ENCODE peak calls at places on chromosomes 2 and 18, in six cellular contexts. P, V, I, Y, X and Q are unnamed samples.
A peak's percentile ranks its signal among the peaks of the same experiment; 100 is the strongest.

GRCh38 chr2:96771792-96772618 is 11.3 kb downstream of the CNNM4 start:
- DNase-seq in P (no peak), V (peak; percentile 44), I (no peak), Y (no peak), X (no peak), Q (no peak)

GRCh38 chr18:71249791-71250190 is 960.9 kb downstream of the SOCS6 start:
- DNase-seq in P (no peak), V (no peak), I (no peak), Y (no peak), X (no peak), Q (no peak)

GRCh38 chr2:2810504-2810903 is 479.4 kb upstream of the MYT1L start:
- DNase-seq in P (no peak), V (no peak), I (no peak), Y (no peak), X (no peak), Q (no peak)

GRCh38 chr2:158403237-158403636 is 53.3 kb downstream of the CCDC148 start:
- DNase-seq in P (no peak), V (no peak), I (no peak), Y (no peak), X (no peak), Q (no peak)

GRCh38 chr2:182593394-182593707 is 122.7 kb upstream of the DNAJC10 start:
- DNase-seq in P (no peak), V (no peak), I (no peak), Y (no peak), X (no peak), Q (no peak)

GRCh38 chr2:47346-48218 is 1.3 kb upstream of the FAM110C start:
- DNase-seq in P (no peak), V (no peak), I (no peak), Y (no peak), X (no peak), Q (no peak)

GRCh38 chr2:12347049-12347448 is 369.7 kb upstream of the TRIB2 start:
- DNase-seq in P (no peak), V (no peak), I (no peak), Y (no peak), X (no peak), Q (no peak)

GRCh38 chr18:50871846-50872245 is 7.1 kb upstream of the ME2 start:
- DNase-seq in P (no peak), V (no peak), I (no peak), Y (no peak), X (no peak), Q (no peak)

GRCh38 chr18:46071894-46072867 is at the start of gene PSTPIP2:
- DNase-seq in P (no peak), V (peak; percentile 66), I (peak; percentile 83), Y (peak; percentile 96), X (peak; percentile 22), Q (peak; percentile 39)
- TF ChIP-seq POLR2A in P (no peak), V (no peak), I (no peak), Y (no peak), X (no peak), Q (peak; percentile 75)

GRCh38 chr2:28751102-28751955 is at the start of gene PPP1CB:
- DNase-seq in P (peak; percentile 95), V (peak; percentile 95), I (peak; percentile 98), Y (peak; percentile 99), X (peak; percentile 88), Q (peak; percentile 81)

GRCh38 chr2:28753043-28753683 is 1.5 kb downstream of the PPP1CB start:
- DNase-seq in P (no peak), V (peak; percentile 71), I (peak; percentile 87), Y (peak; percentile 79), X (peak; percentile 42), Q (no peak)

GRCh38 chr2:28752608-28752984 is 966 bp downstream of the PPP1CB start:
- DNase-seq in P (no peak), V (no peak), I (no peak), Y (no peak), X (no peak), Q (no peak)

GRCh38 chr2:28750316-28751101 is 1.1 kb upstream of the PPP1CB start:
- DNase-seq in P (no peak), V (no peak), I (peak; percentile 50), Y (no peak), X (no peak), Q (no peak)

GRCh38 chr2:28751956-28752607 is 452 bp downstream of the PPP1CB start:
- DNase-seq in P (peak; percentile 86), V (no peak), I (peak; percentile 64), Y (peak; percentile 95), X (no peak), Q (peak; percentile 19)
- TF ChIP-seq POLR2A in P (no peak), V (no peak), I (no peak), Y (no peak), X (no peak), Q (no peak)

DNA sequence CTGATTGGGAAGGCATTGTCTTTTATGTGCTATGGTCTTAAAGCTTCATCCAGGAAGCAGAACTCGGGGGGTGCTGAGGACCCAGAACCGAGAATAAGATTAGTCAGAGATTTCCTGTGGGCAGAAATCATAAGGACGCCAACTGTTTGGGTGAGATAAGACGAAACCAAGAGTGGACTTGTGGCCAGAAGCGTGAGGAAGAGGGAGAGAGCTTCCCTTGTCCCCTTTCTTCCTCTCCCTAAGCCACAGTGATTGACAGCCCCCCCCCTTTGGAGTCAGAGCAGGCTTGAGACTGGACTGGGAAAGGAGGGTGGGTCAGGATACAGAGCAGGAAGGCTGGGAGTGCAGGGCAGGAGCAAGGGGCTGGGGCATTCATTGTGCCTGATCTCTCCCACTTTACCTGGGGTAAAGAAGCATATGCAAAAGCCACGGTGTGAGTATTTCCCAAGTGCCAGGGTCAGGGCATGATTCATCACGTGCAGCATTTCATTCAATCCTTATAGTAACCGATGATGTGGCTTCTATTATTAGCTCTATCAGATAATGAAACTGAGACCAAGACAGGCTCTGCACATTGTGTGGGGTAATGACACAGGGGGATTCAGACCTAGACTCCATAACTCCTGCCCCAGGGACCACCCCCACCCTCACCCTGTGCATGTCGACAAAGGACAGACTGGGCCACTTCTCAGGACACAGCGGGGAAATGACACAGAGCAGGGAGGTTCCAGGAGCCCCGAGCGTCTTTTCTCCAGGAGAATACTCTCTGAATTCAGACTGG is 3.0 kb upstream of the IL1RN start:
- DNase-seq in P (no peak), V (no peak), I (no peak), Y (no peak), X (no peak), Q (no peak)
- TF ChIP-seq POLR2A in P (no peak), V (no peak), I (no peak), Y (no peak), X (no peak), Q (no peak)

GRCh38 chr2:53826587-53827397 is 33.0 kb downstream of the GPR75 start:
- DNase-seq in P (no peak), V (peak; percentile 62), I (no peak), Y (no peak), X (no peak), Q (no peak)
- TF ChIP-seq POLR2A in P (no peak), V (no peak), I (no peak), Y (no peak), X (no peak), Q (no peak)

DNA sequence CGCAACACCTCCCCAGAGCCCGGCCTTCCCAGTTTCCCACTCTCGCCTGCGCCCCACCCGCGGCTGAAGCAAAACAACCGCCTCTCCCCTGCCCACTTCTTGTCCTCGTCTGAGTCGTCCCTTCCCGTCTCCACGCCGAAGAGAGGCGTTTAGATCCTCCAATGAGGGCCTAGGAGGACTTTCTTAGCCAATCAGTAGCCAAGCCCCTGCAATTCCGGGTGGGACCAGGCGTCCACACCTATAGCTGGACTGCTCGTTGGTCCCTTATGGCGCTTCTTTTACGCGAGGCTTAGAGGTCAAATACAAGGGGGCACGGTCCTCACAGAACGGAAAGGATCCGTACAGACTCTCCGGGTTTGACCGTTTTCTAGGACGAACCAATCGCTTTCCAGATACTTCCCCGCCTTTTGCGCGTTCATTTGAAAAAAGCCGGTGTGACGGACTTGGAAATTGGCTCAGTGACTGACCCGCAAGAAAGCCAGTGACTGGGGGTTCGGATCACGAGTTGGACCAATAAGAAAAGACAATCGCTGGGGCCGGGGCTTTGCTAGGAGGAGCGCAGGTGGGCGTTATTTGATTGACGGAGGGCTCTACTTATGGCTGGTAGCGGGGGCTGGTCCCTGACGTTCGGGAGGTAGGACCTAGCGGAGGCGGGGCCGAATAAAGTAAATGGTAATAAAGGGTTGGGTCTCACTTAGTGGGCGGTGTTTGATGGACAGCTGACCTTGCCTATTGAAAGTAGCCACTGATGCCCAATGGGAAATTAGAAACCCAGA is 579 bp upstream of the PPM1B start:
- DNase-seq in P (peak; percentile 100), V (peak; percentile 100), I (peak; percentile 100), Y (peak; percentile 98), X (peak; percentile 99), Q (peak; percentile 89)
- TF ChIP-seq POLR2A in P (no peak), V (peak; percentile 15), I (peak; percentile 59), Y (no peak), X (peak; percentile 40), Q (no peak)

DNA sequence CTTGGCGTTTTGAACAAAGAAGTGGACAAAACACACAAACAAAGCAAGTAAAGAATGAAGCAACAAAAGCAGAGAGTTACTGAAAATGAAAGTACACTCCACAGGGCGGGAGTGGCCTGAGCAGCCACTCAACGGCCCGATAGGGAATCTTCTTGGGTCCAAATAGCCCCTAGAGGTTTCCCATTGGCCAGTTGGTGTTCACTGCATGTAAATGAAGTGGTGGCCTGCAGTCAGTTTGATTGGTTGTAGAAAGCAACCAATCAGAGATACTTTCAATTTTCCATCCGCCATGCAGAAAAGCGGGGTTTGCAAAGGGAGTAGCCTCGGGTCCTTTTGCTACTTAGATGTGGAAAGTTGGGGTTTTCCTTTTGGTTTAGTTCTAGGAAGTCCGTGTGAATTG is 31.6 kb downstream of the CYBRD1 start:
- DNase-seq in P (no peak), V (no peak), I (no peak), Y (no peak), X (no peak), Q (no peak)
- TF ChIP-seq POLR2A in P (no peak), V (no peak), I (no peak), Y (no peak), X (no peak), Q (no peak)

GRCh38 chr18:8704361-8705279 is 736 bp upstream of the MTCL1 start:
- DNase-seq in P (peak; percentile 36), V (peak; percentile 76), I (peak; percentile 95), Y (peak; percentile 96), X (peak; percentile 49), Q (peak; percentile 94)

GRCh38 chr18:8703781-8704301 is 1.5 kb upstream of the MTCL1 start:
- DNase-seq in P (no peak), V (no peak), I (no peak), Y (peak; percentile 77), X (no peak), Q (no peak)

GRCh38 chr18:8705941-8706544 is 687 bp downstream of the MTCL1 start:
- DNase-seq in P (no peak), V (no peak), I (no peak), Y (peak; percentile 85), X (no peak), Q (peak; percentile 23)

GRCh38 chr18:8706545-8706980 is 1.2 kb downstream of the MTCL1 start:
- DNase-seq in P (no peak), V (no peak), I (no peak), Y (peak; percentile 83), X (no peak), Q (peak; percentile 29)

GRCh38 chr18:8705280-8705940 is at the start of gene MTCL1:
- DNase-seq in P (no peak), V (no peak), I (peak; percentile 61), Y (peak; percentile 87), X (no peak), Q (peak; percentile 62)
- TF ChIP-seq POLR2A in P (no peak), V (no peak), I (no peak), Y (no peak), X (no peak), Q (no peak)